ENCODE peak calls at places on chromosomes 3 and 15, in four cellular contexts. U is GM12878, L is K562, Y is GM12891. J is an unnamed sample.

GRCh38 chr15:61684749-61685467 is 375.3 kb downstream of the VPS13C start:
- DNase-seq in Y (no peak), L (no peak), U (no peak), J (no peak)

GRCh38 chr15:62059108-62059817 is 984 bp downstream of the VPS13C start:
- DNase-seq in Y (no peak), L (peak), U (no peak), J (no peak)

GRCh38 chr3:194274424-194275085 is 76.6 kb downstream of the CPN2 start:
- DNase-seq in L (no peak), Y (no peak), U (no peak), J (no peak)

GRCh38 chr3:71035314-71035713 is 548.2 kb downstream of the FOXP1 start:
- DNase-seq in Y (no peak), L (no peak), U (no peak), J (no peak)

GRCh38 chr3:134312873-134313838 is 61.1 kb downstream of the AMOTL2 start:
- DNase-seq in L (peak), Y (no peak), U (no peak), J (no peak)

GRCh38 chr3:46669191-46669999 is 24.1 kb downstream of the ALS2CL start:
- DNase-seq in U (no peak), L (no peak), Y (peak), J (no peak)

GRCh38 chr15:49215768-49216739 is 46.0 kb downstream of the GALK2 start:
- DNase-seq in L (no peak), Y (peak), U (peak), J (no peak)

GRCh38 chr3:100932491-100932890 is 60.7 kb downstream of the ABI3BP start:
- DNase-seq in L (no peak), Y (no peak), U (no peak), J (no peak)

GRCh38 chr3:189276481-189277190 is 104.9 kb downstream of the TPRG1 start:
- DNase-seq in U (no peak), Y (no peak), L (no peak), J (peak)

GRCh38 chr3:149592758-149593240 is 65.0 kb downstream of the WWTR1 start:
- DNase-seq in L (no peak), U (no peak), Y (no peak), J (no peak)

GRCh38 chr15:40287968-40288367 is 5.1 kb upstream of the ANKRD63 start:
- DNase-seq in L (no peak), U (no peak), Y (no peak), J (no peak)

GRCh38 chr3:194298331-194299227 is 52.5 kb downstream of the CPN2 start:
- DNase-seq in Y (no peak), L (no peak), U (no peak), J (no peak)

GRCh38 chr3:48738926-48739616 is 22.1 kb upstream of the IP6K2 start:
- DNase-seq in U (no peak), Y (no peak), L (no peak), J (no peak)

GRCh38 chr3:143970773-143971366 is 753 bp upstream of the DIPK2A start:
- DNase-seq in Y (peak), L (peak), U (no peak), J (no peak)

GRCh38 chr15:29935296-29936020 is 113.2 kb upstream of the TJP1 start:
- DNase-seq in U (no peak), L (no peak), Y (no peak), J (no peak)

GRCh38 chr3:146033950-146034349 is 127.0 kb downstream of the PLOD2 start:
- DNase-seq in Y (no peak), U (no peak), L (no peak), J (no peak)

GRCh38 chr3:150449169-150449721 is 41.1 kb downstream of the TSC22D2 start:
- DNase-seq in L (peak), U (no peak), Y (no peak), J (no peak)

GRCh38 chr15:82849556-82850241 is 40.3 kb downstream of the WHAMM start:
- DNase-seq in Y (peak), L (peak), U (no peak), J (peak)

GRCh38 chr15:70348581-70349344 is 251.0 kb upstream of the TLE3 start:
- DNase-seq in L (no peak), U (no peak), Y (no peak), J (peak)

GRCh38 chr15:78340243-78341056 is at the start of gene CRABP1:
- DNase-seq in L (no peak), Y (no peak), U (no peak), J (no peak)

GRCh38 chr3:197501879-197502620 is 53.7 kb downstream of the BDH1 start:
- DNase-seq in U (peak), L (no peak), Y (peak), J (peak)

GRCh38 chr3:159731254-159731653 is 257.4 kb upstream of the IL12A start:
- DNase-seq in U (no peak), Y (no peak), L (no peak), J (no peak)

GRCh38 chr3:160196511-160197104 is 28.6 kb upstream of the C3orf80 start:
- DNase-seq in Y (no peak), L (no peak), U (no peak), J (no peak)

GRCh38 chr3:117661636-117662095 is 952.1 kb downstream of the TUSC7 start:
- DNase-seq in L (no peak), U (no peak), Y (no peak), J (no peak)

GRCh38 chr3:117886147-117886546 is 1148.5 kb downstream of the IGSF11 start:
- DNase-seq in Y (no peak), L (no peak), U (no peak), J (no peak)

GRCh38 chr15:96326551-96327154 is 3.8 kb upstream of the NR2F2 start:
- DNase-seq in L (peak), Y (no peak), U (no peak), J (no peak)

GRCh38 chr3:18758047-18758704 is 333.0 kb upstream of the SATB1 start:
- DNase-seq in L (peak), U (peak), Y (no peak), J (peak)

DNA sequence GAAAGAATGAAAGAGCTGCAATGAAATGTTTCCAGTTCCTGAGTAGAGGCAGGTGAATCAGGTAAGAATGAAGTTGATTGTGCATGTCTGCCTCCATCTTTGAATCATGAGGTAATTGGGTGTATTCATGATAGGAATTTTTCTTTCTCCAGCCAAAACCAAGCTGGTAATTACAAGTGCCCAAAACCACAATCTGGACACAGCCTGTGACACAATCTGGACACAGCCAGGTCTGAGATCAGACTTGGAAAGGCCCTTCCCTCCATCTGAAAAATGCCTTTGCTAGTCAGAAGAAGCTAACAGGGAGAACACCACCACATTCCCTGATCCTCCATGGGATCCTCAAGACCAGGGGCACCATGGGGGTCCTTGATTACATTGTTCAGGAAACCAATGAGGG is 338.5 kb upstream of the THBS1 start:
- DNase-seq in L (no peak), U (no peak), Y (no peak), J (no peak)
- TF ChIP-seq SPI1 in L (no peak), U (no peak), Y (no peak), J (no peak)

GRCh38 chr3:195908439-195909293 is at the start of gene TNK2:
- DNase-seq in L (no peak), U (no peak), Y (no peak), J (no peak)
- TF ChIP-seq SPI1 in L (no peak), U (no peak), Y (no peak), J (no peak)

DNA sequence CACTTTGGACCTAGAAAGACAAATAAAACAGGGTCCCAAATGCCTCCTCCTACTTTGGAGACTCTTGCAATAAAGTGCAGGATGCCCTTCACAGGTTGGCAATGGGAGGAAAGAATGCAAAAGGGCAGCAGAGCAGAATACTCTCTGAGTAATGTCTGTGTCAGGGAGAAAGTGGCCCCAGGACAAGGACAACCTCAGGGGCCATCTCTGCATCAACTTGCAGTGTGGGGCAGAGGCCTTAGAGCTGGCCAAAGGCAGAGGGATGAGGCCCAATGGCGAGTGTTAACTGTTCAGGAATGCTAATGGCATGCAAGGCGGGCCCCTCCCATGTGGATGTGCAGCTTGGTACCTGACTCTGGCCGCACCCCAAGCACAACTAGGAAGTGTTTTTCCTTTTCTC is 8.4 kb downstream of the UPK1B start:
- DNase-seq in U (no peak), Y (no peak), L (no peak), J (no peak)
- TF ChIP-seq SPI1 in U (no peak), Y (no peak), L (no peak), J (no peak)

GRCh38 chr3:177318559-177318958 is 121.3 kb upstream of the TBL1XR1 start:
- DNase-seq in Y (no peak), U (no peak), L (no peak), J (no peak)
- TF ChIP-seq SPI1 in Y (peak), U (no peak), L (no peak), J (no peak)

GRCh38 chr3:29696311-29696710 is 415.4 kb downstream of the RBMS3 start:
- DNase-seq in Y (no peak), U (no peak), L (no peak), J (no peak)

GRCh38 chr3:29694783-29695182 is 413.9 kb downstream of the RBMS3 start:
- DNase-seq in L (no peak), U (no peak), Y (no peak), J (no peak)

GRCh38 chr3:29695201-29695904 is 414.5 kb downstream of the RBMS3 start:
- DNase-seq in Y (no peak), L (no peak), U (no peak), J (no peak)

GRCh38 chr3:29694331-29694730 is 413.5 kb downstream of the RBMS3 start:
- DNase-seq in L (no peak), Y (no peak), U (no peak), J (no peak)

GRCh38 chr3:29695905-29696238 is 415.0 kb downstream of the RBMS3 start:
- DNase-seq in L (no peak), U (no peak), Y (no peak), J (no peak)
- TF ChIP-seq SPI1 in L (no peak), U (no peak), Y (no peak), J (no peak)

GRCh38 chr3:57985977-57986246 is 22.3 kb upstream of the FLNB start:
- DNase-seq in Y (no peak), L (no peak), U (no peak), J (no peak)
- TF ChIP-seq SPI1 in Y (no peak), L (no peak), U (no peak), J (no peak)

DNA sequence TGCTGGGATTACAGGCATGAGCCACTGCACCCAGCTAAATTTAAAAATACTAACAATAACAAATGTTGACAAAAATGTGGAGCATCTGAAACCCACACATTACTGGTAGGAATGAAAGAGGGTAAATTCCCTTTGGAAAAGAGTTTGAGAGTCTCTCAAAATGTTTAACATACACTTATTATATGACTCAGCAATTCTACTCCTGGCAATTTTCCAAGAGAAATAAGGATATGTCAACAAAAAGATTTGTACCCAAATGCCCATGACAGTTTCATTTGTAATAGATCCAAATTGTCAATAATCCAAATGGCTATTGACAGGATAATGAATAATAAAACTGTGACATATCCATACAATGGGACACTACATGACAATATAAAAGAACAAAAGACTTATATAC is 9.0 kb downstream of the HCLS1 start:
- DNase-seq in L (no peak), Y (no peak), U (no peak), J (no peak)
- TF ChIP-seq SPI1 in L (no peak), Y (no peak), U (no peak), J (no peak)

DNA sequence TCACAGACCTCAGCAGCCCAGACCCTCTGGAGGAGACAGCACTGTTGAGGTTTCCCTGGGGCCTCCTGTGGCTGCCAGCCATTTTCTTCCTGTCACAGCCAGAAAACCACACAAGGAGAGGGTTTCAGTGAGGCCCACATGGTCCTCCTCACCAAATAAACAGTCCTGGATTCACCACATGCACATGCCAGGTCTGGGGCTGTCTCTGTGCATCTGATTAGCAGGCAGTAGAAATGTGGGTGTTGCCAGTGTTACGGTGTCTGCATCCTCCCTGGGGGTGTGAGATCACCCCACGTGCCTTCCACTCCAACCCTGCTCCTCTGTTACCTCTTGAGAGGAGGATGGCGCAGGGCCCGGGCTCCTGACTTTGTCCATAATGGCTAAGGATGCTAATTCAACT is 140.4 kb downstream of the CHDH start:
- DNase-seq in L (no peak), U (no peak), Y (no peak), J (no peak)
- TF ChIP-seq SPI1 in L (no peak), U (no peak), Y (no peak), J (no peak)

DNA sequence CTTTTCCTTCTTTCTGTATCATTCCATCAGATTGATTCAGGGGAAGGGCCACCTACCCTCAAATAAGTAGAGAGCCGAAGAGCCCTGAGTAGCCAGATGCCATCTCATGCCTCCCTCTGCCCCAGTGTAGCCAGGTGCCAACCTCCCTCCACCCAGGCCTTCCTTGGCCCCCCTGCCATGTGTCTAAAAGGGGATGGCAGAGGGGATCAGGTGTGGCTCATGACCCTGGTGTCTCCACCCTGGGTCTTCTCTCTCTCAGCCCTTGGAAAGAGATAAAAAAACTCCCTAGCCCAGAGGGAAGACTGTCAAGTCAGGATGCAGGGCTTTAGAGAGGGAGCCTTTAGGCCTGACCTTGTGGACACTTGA is 5.1 kb downstream of the GRM2 start:
- DNase-seq in L (no peak), U (no peak), Y (peak), J (no peak)
- TF ChIP-seq SPI1 in L (no peak), U (no peak), Y (no peak), J (no peak)